ENCODE peak calls at places on chromosomes 13 and 19, in nine cellular contexts. N is NCI-H510A treated with DMSO at 0.1 percent for 48 hours, G is memory B cell, S is NCI-H1105, L is lower leg skin, I is HCEC 1CT, Q is fibroblast of the aortic adventitia, R is astrocyte of the cerebellum, J is HTR-8/SVneo. E is an unnamed sample.

GRCh38 chr13:103046676-103047075 is 19.5 kb downstream of the SLC10A2 start:
- DNase-seq in N (no peak), G (no peak), S (no peak), L (no peak), I (no peak), Q (no peak), R (no peak), J (no peak), E (no peak)

GRCh38 chr13:77751513-77752456 is 54.3 kb downstream of the SLAIN1 start:
- DNase-seq in N (peak; percentile 28), G (peak; percentile 30), S (peak; percentile 7), L (no peak), I (peak; percentile 28), Q (peak; percentile 63), R (peak; percentile 20), J (peak; percentile 15), E (peak; percentile 61)

GRCh38 chr13:34577051-34577450 is 365.0 kb upstream of the NBEA start:
- DNase-seq in N (no peak), G (no peak), S (no peak), L (no peak), I (no peak), Q (no peak), R (peak; percentile 4), J (no peak), E (no peak)

GRCh38 chr13:102326381-102327118 is 75.3 kb downstream of the FGF14 start:
- DNase-seq in N (no peak), G (no peak), S (no peak), L (no peak), I (no peak), Q (no peak), R (no peak), J (no peak), E (no peak)

GRCh38 chr13:50729177-50729576 is 114.3 kb downstream of the DLEU7 start:
- DNase-seq in N (no peak), G (no peak), S (no peak), L (no peak), I (no peak), Q (no peak), R (no peak), J (no peak), E (no peak)

GRCh38 chr13:34030782-34031181 is 212.8 kb downstream of the RFC3 start:
- DNase-seq in N (no peak), G (no peak), S (no peak), L (no peak), I (no peak), Q (no peak), R (no peak), J (no peak), E (no peak)

GRCh38 chr13:24493356-24493755 is 19.2 kb downstream of the PARP4 start:
- DNase-seq in N (no peak), G (no peak), S (no peak), L (no peak), I (peak; percentile 7), Q (no peak), R (no peak), J (no peak), E (no peak)

GRCh38 chr13:21050288-21051197 is 10.8 kb downstream of the LATS2 start:
- DNase-seq in N (no peak), G (no peak), S (no peak), L (no peak), I (no peak), Q (no peak), R (no peak), J (no peak), E (no peak)

GRCh38 chr19:49593233-49594113 is 2.5 kb downstream of the PRR12 start:
- DNase-seq in N (peak; percentile 86), G (peak; percentile 77), S (peak; percentile 95), L (peak; percentile 94), I (peak; percentile 82), Q (peak; percentile 90), R (peak; percentile 77), J (peak; percentile 99), E (peak; percentile 95)

GRCh38 chr13:24943136-24943535 is 152.8 kb upstream of the PABPC3 start:
- DNase-seq in N (no peak), G (no peak), S (no peak), L (no peak), I (no peak), Q (no peak), R (no peak), J (no peak), E (no peak)

GRCh38 chr19:48102870-48103751 is 7.5 kb downstream of the PLA2G4C start:
- DNase-seq in N (no peak), G (no peak), S (no peak), L (no peak), I (peak; percentile 36), Q (peak; percentile 63), R (no peak), J (peak; percentile 69), E (peak; percentile 71)

GRCh38 chr19:40959338-40959737 is 31.7 kb upstream of the CYP2B6 start:
- DNase-seq in N (no peak), G (no peak), S (no peak), L (no peak), I (no peak), Q (no peak), R (no peak), J (no peak), E (no peak)

GRCh38 chr13:46609052-46609451 is 56.1 kb downstream of the LRCH1 start:
- DNase-seq in N (no peak), G (no peak), S (no peak), L (no peak), I (no peak), Q (no peak), R (no peak), J (no peak), E (no peak)

GRCh38 chr13:40787062-40787461 is 2.3 kb upstream of the SLC25A15 start:
- DNase-seq in N (no peak), G (no peak), S (no peak), L (no peak), I (peak; percentile 84), Q (peak; percentile 36), R (no peak), J (no peak), E (no peak)

GRCh38 chr19:56597696-56598095 is 2.6 kb downstream of the ZNF71 start:
- DNase-seq in N (no peak), G (no peak), S (no peak), L (no peak), I (no peak), Q (no peak), R (no peak), J (no peak), E (no peak)

GRCh38 chr19:14475251-14476073 is at the start of gene PTGER1:
- DNase-seq in N (no peak), G (no peak), S (no peak), L (no peak), I (no peak), Q (peak; percentile 25), R (no peak), J (no peak), E (no peak)

GRCh38 chr13:33202644-33203169 is 82.8 kb downstream of the STARD13 start:
- DNase-seq in N (no peak), G (no peak), S (no peak), L (no peak), I (no peak), Q (no peak), R (no peak), J (no peak), E (no peak)

GRCh38 chr13:93227280-93227905 is 786 bp downstream of the GPC6 start:
- DNase-seq in N (peak; percentile 87), G (no peak), S (peak; percentile 40), L (no peak), I (peak; percentile 62), Q (peak; percentile 60), R (no peak), J (no peak), E (no peak)

GRCh38 chr13:63517376-63517775 is 2101.7 kb upstream of the PCDH20 start:
- DNase-seq in N (no peak), G (no peak), S (no peak), L (no peak), I (no peak), Q (no peak), R (peak; percentile 99), J (no peak), E (no peak)

GRCh38 chr13:27372896-27373295 is 51.5 kb upstream of the GTF3A start:
- DNase-seq in N (peak; percentile 89), G (no peak), S (peak; percentile 66), L (no peak), I (no peak), Q (no peak), R (no peak), J (no peak), E (no peak)

GRCh38 chr19:28710278-28710677 is 502.7 kb downstream of the UQCRFS1 start:
- DNase-seq in N (peak; percentile 7), G (no peak), S (peak; percentile 58), L (no peak), I (peak; percentile 36), Q (peak; percentile 87), R (peak; percentile 70), J (peak; percentile 12), E (no peak)

GRCh38 chr19:2095338-2095938 is 688 bp downstream of the MOB3A start:
- DNase-seq in N (no peak), G (no peak), S (no peak), L (no peak), I (no peak), Q (no peak), R (no peak), J (no peak), E (no peak)

GRCh38 chr13:62704795-62705329 is 1289.2 kb upstream of the PCDH20 start:
- DNase-seq in N (no peak), G (no peak), S (no peak), L (no peak), I (no peak), Q (no peak), R (no peak), J (no peak), E (no peak)

GRCh38 chr19:52664461-52664860 is 26.3 kb upstream of the ZNF83 start:
- DNase-seq in N (no peak), G (no peak), S (no peak), L (no peak), I (no peak), Q (no peak), R (no peak), J (no peak), E (no peak)

GRCh38 chr13:103663996-103664395 is 597.8 kb upstream of the SLC10A2 start:
- DNase-seq in N (no peak), G (no peak), S (no peak), L (peak; percentile 25), I (no peak), Q (no peak), R (peak; percentile 6), J (no peak), E (no peak)

GRCh38 chr19:4732680-4733114 is 9.1 kb upstream of the DPP9 start:
- DNase-seq in N (peak; percentile 82), G (peak; percentile 41), S (peak; percentile 54), L (no peak), I (peak; percentile 51), Q (peak; percentile 70), R (no peak), J (peak; percentile 67), E (peak; percentile 62)

GRCh38 chr13:30107536-30108136 is 199.7 kb downstream of the KATNAL1 start:
- DNase-seq in N (no peak), G (no peak), S (no peak), L (no peak), I (peak; percentile 65), Q (peak; percentile 47), R (no peak), J (no peak), E (no peak)

GRCh38 chr13:102870677-102871415 is 25.0 kb downstream of the ERCC5 start:
- DNase-seq in N (peak; percentile 34), G (peak; percentile 19), S (no peak), L (no peak), I (peak; percentile 47), Q (peak; percentile 64), R (peak; percentile 63), J (peak; percentile 38), E (no peak)

GRCh38 chr13:101763191-101763590 is 310.7 kb downstream of the ITGBL1 start:
- DNase-seq in N (no peak), G (no peak), S (no peak), L (no peak), I (no peak), Q (no peak), R (no peak), J (no peak), E (no peak)

GRCh38 chr13:29832899-29833298 is 17.5 kb downstream of the UBL3 start:
- DNase-seq in N (no peak), G (no peak), S (no peak), L (no peak), I (no peak), Q (no peak), R (no peak), J (no peak), E (no peak)

GRCh38 chr19:14081797-14082674 is 3.5 kb downstream of the C19orf67 start:
- DNase-seq in N (no peak), G (peak; percentile 33), S (no peak), L (peak; percentile 50), I (no peak), Q (no peak), R (no peak), J (no peak), E (peak; percentile 67)